ENCODE peak calls at places on chromosomes 16 and 17, in six cellular contexts. One of them, this sample, is unnamed.

GRCh38 chr17:76872221-76872873 is 4.1 kb downstream of the MGAT5B start:
- DNase-seq in aorta: no peak
- DNase-seq in IMR-90: peak; percentile 96
- DNase-seq in cardiac muscle cell: peak; percentile 93
- DNase-seq in effector memory CD4-positive, alpha-beta T cell: no peak
- DNase-seq in heart right ventricle: no peak
- DNase-seq in this sample: no peak

GRCh38 chr17:21705021-21705601 is 12.8 kb downstream of the KCNJ18 start:
- DNase-seq in aorta: no peak
- DNase-seq in cardiac muscle cell: no peak
- DNase-seq in IMR-90: no peak
- DNase-seq in heart right ventricle: no peak
- DNase-seq in effector memory CD4-positive, alpha-beta T cell: no peak
- DNase-seq in this sample: no peak

GRCh38 chr16:8888951-8889892 is 7.1 kb downstream of the LITAFD start:
- DNase-seq in aorta: no peak
- DNase-seq in IMR-90: no peak
- DNase-seq in heart right ventricle: no peak
- DNase-seq in effector memory CD4-positive, alpha-beta T cell: no peak
- DNase-seq in cardiac muscle cell: no peak
- DNase-seq in this sample: no peak

GRCh38 chr16:57367111-57367752 is 5.1 kb upstream of the CX3CL1 start:
- DNase-seq in effector memory CD4-positive, alpha-beta T cell: no peak
- DNase-seq in cardiac muscle cell: peak; percentile 19
- DNase-seq in aorta: no peak
- DNase-seq in IMR-90: no peak
- DNase-seq in heart right ventricle: no peak
- DNase-seq in this sample: no peak

GRCh38 chr16:88893127-88893968 is 26.9 kb upstream of the PABPN1L start:
- DNase-seq in IMR-90: no peak
- DNase-seq in heart right ventricle: no peak
- DNase-seq in effector memory CD4-positive, alpha-beta T cell: no peak
- DNase-seq in cardiac muscle cell: no peak
- DNase-seq in aorta: no peak
- DNase-seq in this sample: no peak

GRCh38 chr17:82215095-82215971 is 2.7 kb upstream of the CCDC57 start:
- DNase-seq in effector memory CD4-positive, alpha-beta T cell: no peak
- DNase-seq in cardiac muscle cell: peak; percentile 34
- DNase-seq in aorta: no peak
- DNase-seq in heart right ventricle: no peak
- DNase-seq in IMR-90: no peak
- DNase-seq in this sample: no peak

GRCh38 chr16:27408012-27408601 is 6.1 kb downstream of the IL21R start:
- DNase-seq in heart right ventricle: no peak
- DNase-seq in cardiac muscle cell: peak; percentile 25
- DNase-seq in effector memory CD4-positive, alpha-beta T cell: no peak
- DNase-seq in IMR-90: peak; percentile 65
- DNase-seq in aorta: no peak
- DNase-seq in this sample: no peak

GRCh38 chr17:40678902-40679522 is 14.0 kb upstream of the KRT222 start:
- DNase-seq in IMR-90: no peak
- DNase-seq in heart right ventricle: no peak
- DNase-seq in cardiac muscle cell: no peak
- DNase-seq in effector memory CD4-positive, alpha-beta T cell: no peak
- DNase-seq in aorta: no peak
- DNase-seq in this sample: no peak

GRCh38 chr16:69703638-69704037 is 22.7 kb downstream of the NQO1 start:
- DNase-seq in heart right ventricle: no peak
- DNase-seq in effector memory CD4-positive, alpha-beta T cell: no peak
- DNase-seq in IMR-90: peak; percentile 64
- DNase-seq in aorta: no peak
- DNase-seq in cardiac muscle cell: peak; percentile 65
- DNase-seq in this sample: no peak

GRCh38 chr16:80265624-80266306 is 275.0 kb upstream of the DYNLRB2 start:
- DNase-seq in aorta: no peak
- DNase-seq in IMR-90: peak; percentile 16
- DNase-seq in cardiac muscle cell: no peak
- DNase-seq in effector memory CD4-positive, alpha-beta T cell: no peak
- DNase-seq in heart right ventricle: no peak
- DNase-seq in this sample: no peak

GRCh38 chr16:63976345-63976744 is 1145.5 kb downstream of the CDH11 start:
- DNase-seq in effector memory CD4-positive, alpha-beta T cell: no peak
- DNase-seq in aorta: no peak
- DNase-seq in heart right ventricle: no peak
- DNase-seq in cardiac muscle cell: no peak
- DNase-seq in IMR-90: no peak
- DNase-seq in this sample: no peak

GRCh38 chr17:64459284-64459747 is 10.4 kb downstream of the MILR1 start:
- DNase-seq in effector memory CD4-positive, alpha-beta T cell: no peak
- DNase-seq in cardiac muscle cell: peak; percentile 32
- DNase-seq in IMR-90: peak; percentile 75
- DNase-seq in heart right ventricle: no peak
- DNase-seq in aorta: no peak
- DNase-seq in this sample: no peak

GRCh38 chr17:27457405-27457730 is 1.1 kb downstream of the KSR1 start:
- DNase-seq in aorta: no peak
- DNase-seq in heart right ventricle: no peak
- DNase-seq in cardiac muscle cell: no peak
- DNase-seq in effector memory CD4-positive, alpha-beta T cell: no peak
- DNase-seq in IMR-90: no peak
- DNase-seq in this sample: no peak

GRCh38 chr17:27455569-27455913 is 707 bp upstream of the KSR1 start:
- DNase-seq in cardiac muscle cell: no peak
- DNase-seq in aorta: no peak
- DNase-seq in heart right ventricle: no peak
- DNase-seq in effector memory CD4-positive, alpha-beta T cell: no peak
- DNase-seq in IMR-90: no peak
- DNase-seq in this sample: no peak

GRCh38 chr17:27455914-27456680 is at the start of gene KSR1:
- DNase-seq in IMR-90: peak; percentile 72
- DNase-seq in aorta: peak; percentile 89
- DNase-seq in cardiac muscle cell: peak; percentile 84
- DNase-seq in heart right ventricle: peak; percentile 82
- DNase-seq in effector memory CD4-positive, alpha-beta T cell: peak; percentile 79
- DNase-seq in this sample: peak; percentile 83

GRCh38 chr17:27457731-27458523 is 1.7 kb downstream of the KSR1 start:
- DNase-seq in effector memory CD4-positive, alpha-beta T cell: no peak
- DNase-seq in cardiac muscle cell: peak; percentile 50
- DNase-seq in aorta: no peak
- DNase-seq in IMR-90: peak; percentile 53
- DNase-seq in heart right ventricle: no peak
- DNase-seq in this sample: no peak

GRCh38 chr17:27456681-27457404 is 595 bp downstream of the KSR1 start:
- DNase-seq in IMR-90: no peak
- DNase-seq in cardiac muscle cell: no peak
- DNase-seq in aorta: peak; percentile 56
- DNase-seq in heart right ventricle: peak; percentile 30
- DNase-seq in effector memory CD4-positive, alpha-beta T cell: no peak
- DNase-seq in this sample: no peak
- H3K27ac ChIP-seq in IMR-90: peak overlapping the region; percentile 93
- H3K27ac ChIP-seq in cardiac muscle cell: no peak overlapping the region
- H3K27ac ChIP-seq in aorta: no peak overlapping the region
- H3K27ac ChIP-seq in heart right ventricle: peak overlapping the region; percentile 79
- H3K27ac ChIP-seq in effector memory CD4-positive, alpha-beta T cell: peak overlapping the region; percentile 74
- H3K27ac ChIP-seq in this sample: peak overlapping the region; percentile 62

GRCh38 chr17:28585891-28586290 is 9.2 kb upstream of the ALDOC start:
- DNase-seq in IMR-90: no peak
- DNase-seq in effector memory CD4-positive, alpha-beta T cell: no peak
- DNase-seq in cardiac muscle cell: no peak
- DNase-seq in aorta: no peak
- DNase-seq in heart right ventricle: no peak
- DNase-seq in this sample: no peak
- H3K36me3 ChIP-seq in IMR-90: peaks cover 30% of the 10 kb centered on the region
- H3K36me3 ChIP-seq in effector memory CD4-positive, alpha-beta T cell: peaks cover 6% of the 10 kb centered on the region
- H3K36me3 ChIP-seq in cardiac muscle cell: peaks cover 52% of the 10 kb centered on the region
- H3K36me3 ChIP-seq in aorta: no peaks in the 10 kb centered on the region
- H3K36me3 ChIP-seq in heart right ventricle: peaks cover 18% of the 10 kb centered on the region
- H3K36me3 ChIP-seq in this sample: peaks cover 6% of the 10 kb centered on the region

GRCh38 chr17:73645050-73645871 is 1.0 kb upstream of the SDK2 start:
- DNase-seq in heart right ventricle: peak; percentile 54
- DNase-seq in cardiac muscle cell: peak; percentile 57
- DNase-seq in IMR-90: no peak
- DNase-seq in aorta: peak; percentile 63
- DNase-seq in effector memory CD4-positive, alpha-beta T cell: no peak
- DNase-seq in this sample: no peak
- H3K4me3 ChIP-seq in heart right ventricle: peak overlapping the region; percentile 48
- H3K4me3 ChIP-seq in cardiac muscle cell: peak overlapping the region; percentile 80
- H3K4me3 ChIP-seq in IMR-90: no peak overlapping the region
- H3K4me3 ChIP-seq in aorta: peak overlapping the region; percentile 48
- H3K4me3 ChIP-seq in effector memory CD4-positive, alpha-beta T cell: no peak overlapping the region
- H3K4me3 ChIP-seq in this sample: peak overlapping the region; percentile 7

GRCh38 chr16:84914273-84914672 is 94.5 kb downstream of the CRISPLD2 start:
- DNase-seq in effector memory CD4-positive, alpha-beta T cell: no peak
- DNase-seq in cardiac muscle cell: no peak
- DNase-seq in aorta: no peak
- DNase-seq in IMR-90: no peak
- DNase-seq in heart right ventricle: peak; percentile 45
- DNase-seq in this sample: no peak
- H3K27ac ChIP-seq in effector memory CD4-positive, alpha-beta T cell: no peak overlapping the region
- H3K27ac ChIP-seq in cardiac muscle cell: no peak overlapping the region
- H3K27ac ChIP-seq in aorta: no peak overlapping the region
- H3K27ac ChIP-seq in IMR-90: no peak overlapping the region
- H3K27ac ChIP-seq in heart right ventricle: no peak overlapping the region
- H3K27ac ChIP-seq in this sample: no peak overlapping the region

GRCh38 chr17:67947325-67947813 is 48.9 kb downstream of the C17orf58 start:
- DNase-seq in aorta: no peak
- DNase-seq in heart right ventricle: no peak
- DNase-seq in cardiac muscle cell: no peak
- DNase-seq in effector memory CD4-positive, alpha-beta T cell: no peak
- DNase-seq in IMR-90: no peak
- DNase-seq in this sample: no peak

GRCh38 chr17:67944035-67944434 is 52.2 kb downstream of the C17orf58 start:
- DNase-seq in aorta: no peak
- DNase-seq in effector memory CD4-positive, alpha-beta T cell: no peak
- DNase-seq in cardiac muscle cell: no peak
- DNase-seq in heart right ventricle: no peak
- DNase-seq in IMR-90: no peak
- DNase-seq in this sample: no peak

GRCh38 chr17:67942810-67943209 is 53.5 kb downstream of the C17orf58 start:
- DNase-seq in cardiac muscle cell: peak; percentile 26
- DNase-seq in aorta: no peak
- DNase-seq in IMR-90: peak; percentile 8
- DNase-seq in heart right ventricle: no peak
- DNase-seq in effector memory CD4-positive, alpha-beta T cell: no peak
- DNase-seq in this sample: no peak
- H3K36me3 ChIP-seq in cardiac muscle cell: peaks cover 77% of the 10 kb centered on the region
- H3K36me3 ChIP-seq in aorta: peaks cover 19% of the 10 kb centered on the region
- H3K36me3 ChIP-seq in IMR-90: peaks cover 50% of the 10 kb centered on the region
- H3K36me3 ChIP-seq in heart right ventricle: peaks cover 100% of the 10 kb centered on the region
- H3K36me3 ChIP-seq in effector memory CD4-positive, alpha-beta T cell: peaks cover 80% of the 10 kb centered on the region
- H3K36me3 ChIP-seq in this sample: peaks cover 30% of the 10 kb centered on the region

GRCh38 chr16:30930160-30930571 is 6.8 kb downstream of the FBXL19 start:
- DNase-seq in effector memory CD4-positive, alpha-beta T cell: no peak
- DNase-seq in aorta: no peak
- DNase-seq in cardiac muscle cell: no peak
- DNase-seq in IMR-90: no peak
- DNase-seq in heart right ventricle: no peak
- DNase-seq in this sample: no peak
- H3K4me3 ChIP-seq in effector memory CD4-positive, alpha-beta T cell: no peak overlapping the region
- H3K4me3 ChIP-seq in aorta: no peak overlapping the region
- H3K4me3 ChIP-seq in cardiac muscle cell: no peak overlapping the region
- H3K4me3 ChIP-seq in IMR-90: no peak overlapping the region
- H3K4me3 ChIP-seq in heart right ventricle: no peak overlapping the region
- H3K4me3 ChIP-seq in this sample: no peak overlapping the region

DNA sequence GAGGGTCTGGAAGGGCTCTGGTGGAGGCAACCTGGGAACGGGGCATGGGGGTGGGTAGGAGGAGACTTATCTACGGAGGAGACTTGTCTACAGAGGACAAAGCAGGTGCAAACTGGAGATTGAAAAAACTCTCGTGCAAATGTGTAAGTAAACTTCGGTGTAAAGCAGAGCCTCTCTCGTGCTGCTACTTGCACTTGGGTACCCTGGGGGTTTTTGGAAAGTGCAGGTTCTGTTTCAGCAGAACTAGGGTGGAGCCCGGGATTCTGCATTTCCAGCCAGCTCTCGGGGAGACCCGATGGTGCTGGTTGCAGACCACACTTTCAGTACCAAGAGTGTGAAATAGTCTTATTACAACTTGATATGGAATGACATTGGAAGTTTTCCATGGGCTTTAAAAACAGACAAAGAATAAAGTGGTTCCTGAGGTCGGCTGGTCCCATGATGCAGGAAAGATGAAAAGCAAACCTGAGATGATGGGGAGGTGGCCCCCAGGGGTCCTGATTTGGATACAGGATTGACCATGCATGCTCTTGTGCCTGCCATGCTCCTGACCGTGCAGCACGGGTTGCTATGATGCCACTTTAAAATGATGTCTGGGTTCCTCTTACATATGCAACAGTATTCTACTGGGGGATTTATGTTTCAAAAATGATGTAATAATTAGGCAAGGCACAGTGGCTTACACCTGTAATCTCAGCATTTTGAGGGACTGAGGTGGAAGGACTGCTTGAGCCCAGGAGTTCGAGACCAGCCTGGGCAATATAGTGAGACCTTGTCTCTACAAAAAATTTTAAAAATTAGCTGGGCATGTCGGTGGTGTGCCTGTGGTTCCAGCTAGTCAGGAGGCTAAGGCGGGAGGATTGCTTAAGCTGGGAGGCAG is 69.3 kb downstream of the IRF8 start:
- DNase-seq in IMR-90: no peak
- DNase-seq in aorta: no peak
- DNase-seq in effector memory CD4-positive, alpha-beta T cell: no peak
- DNase-seq in heart right ventricle: no peak
- DNase-seq in cardiac muscle cell: no peak
- DNase-seq in this sample: no peak
- H3K27ac ChIP-seq in IMR-90: no peak overlapping the region
- H3K27ac ChIP-seq in aorta: no peak overlapping the region
- H3K27ac ChIP-seq in effector memory CD4-positive, alpha-beta T cell: no peak overlapping the region
- H3K27ac ChIP-seq in heart right ventricle: no peak overlapping the region
- H3K27ac ChIP-seq in cardiac muscle cell: no peak overlapping the region
- H3K27ac ChIP-seq in this sample: no peak overlapping the region